ENCODE peak calls at places on chromosomes 13 and 19, in eight cellular contexts. J, X, E, N, R, B, T and I are unnamed samples.

GRCh38 chr19:11989112-11989456 is 24.2 kb downstream of the ZNF763 start:
- DNase-seq in T (no peak), E (no peak), B (no peak), X (no peak), R (no peak), N (no peak), J (no peak), I (no peak)

GRCh38 chr19:38449518-38449917 is 16.0 kb downstream of the RYR1 start:
- DNase-seq in E (no peak), B (no peak), X (no peak), J (no peak), T (no peak), R (no peak), N (no peak), I (peak; percentile 69)

GRCh38 chr13:99856021-99856420 is 115.5 kb downstream of the ZIC5 start:
- DNase-seq in X (no peak), E (no peak), N (no peak), R (no peak), T (no peak), B (no peak), J (no peak), I (no peak)

GRCh38 chr19:16442386-16443276 is 29.1 kb downstream of the EPS15L1 start:
- DNase-seq in J (no peak), N (no peak), X (no peak), R (no peak), E (no peak), T (no peak), B (no peak), I (no peak)

GRCh38 chr19:33477781-33478180 is 43.8 kb downstream of the PEPD start:
- DNase-seq in E (no peak), B (no peak), J (no peak), R (no peak), N (no peak), T (peak; percentile 28), X (no peak), I (no peak)

GRCh38 chr19:12665281-12665573 is 1.3 kb downstream of the MAN2B1 start:
- DNase-seq in X (peak; percentile 27), R (no peak), B (peak; percentile 24), J (peak; percentile 44), E (no peak), N (no peak), T (no peak), I (no peak)

GRCh38 chr19:40494191-40494838 is 27.5 kb downstream of the SPTBN4 start:
- DNase-seq in B (no peak), E (no peak), J (no peak), X (no peak), T (no peak), N (no peak), R (no peak), I (no peak)

GRCh38 chr13:95304446-95304845 is 3.2 kb upstream of the ABCC4 start:
- DNase-seq in N (no peak), B (no peak), T (no peak), E (no peak), J (no peak), X (no peak), R (no peak), I (peak; percentile 82)

GRCh38 chr19:29492761-29493160 is 33.0 kb upstream of the VSTM2B start:
- DNase-seq in R (no peak), B (no peak), J (no peak), N (no peak), E (no peak), X (no peak), T (no peak), I (no peak)

GRCh38 chr19:11479090-11479469 is 1.8 kb downstream of the ELAVL3 start:
- DNase-seq in J (no peak), B (no peak), X (no peak), E (no peak), T (no peak), R (no peak), N (no peak), I (peak; percentile 91)

GRCh38 chr19:13082192-13083007 is 20.3 kb downstream of the LYL1 start:
- DNase-seq in X (no peak), T (peak; percentile 53), J (no peak), B (no peak), R (peak; percentile 75), E (no peak), N (no peak), I (peak; percentile 97)

GRCh38 chr19:956747-957451 is 27.2 kb upstream of the WDR18 start:
- DNase-seq in B (no peak), E (no peak), T (peak; percentile 65), N (no peak), X (no peak), R (peak; percentile 79), J (no peak), I (peak; percentile 96)

GRCh38 chr13:39417131-39417530 is 185.9 kb downstream of the LHFPL6 start:
- DNase-seq in E (peak; percentile 48), N (no peak), R (no peak), T (peak; percentile 33), X (no peak), B (no peak), J (no peak), I (no peak)

GRCh38 chr13:102295316-102296048 is 106.4 kb downstream of the FGF14 start:
- DNase-seq in J (no peak), E (no peak), B (no peak), X (no peak), R (peak; percentile 37), N (no peak), T (peak; percentile 2), I (no peak)

GRCh38 chr13:98664047-98664446 is 87.1 kb upstream of the STK24 start:
- DNase-seq in J (peak; percentile 47), T (peak; percentile 91), N (no peak), E (peak; percentile 42), X (no peak), B (no peak), R (peak; percentile 19), I (peak; percentile 91)

GRCh38 chr19:5452594-5453565 is 2.3 kb upstream of the ZNRF4 start:
- DNase-seq in N (no peak), T (peak; percentile 44), J (no peak), E (no peak), X (no peak), R (peak; percentile 56), B (no peak), I (peak; percentile 96)

GRCh38 chr13:75687145-75687763 is 51.1 kb downstream of the LMO7 start:
- DNase-seq in X (no peak), R (no peak), N (no peak), E (peak; percentile 44), J (no peak), T (peak; percentile 72), B (no peak), I (no peak)

GRCh38 chr13:110657196-110657595 is 41.9 kb downstream of the NAXD start:
- DNase-seq in T (no peak), X (no peak), N (no peak), J (no peak), E (no peak), B (no peak), R (no peak), I (no peak)

GRCh38 chr19:42282036-42282762 is 13.1 kb downstream of the CIC start:
- DNase-seq in B (no peak), X (no peak), R (no peak), E (peak; percentile 21), N (no peak), T (peak; percentile 42), J (no peak), I (peak; percentile 92)

GRCh38 chr13:110047511-110047910 is 259.4 kb downstream of the COL4A1 start:
- DNase-seq in N (no peak), X (no peak), E (no peak), T (no peak), R (peak; percentile 69), B (no peak), J (no peak), I (no peak)

GRCh38 chr19:996051-996838 is 4.0 kb upstream of the GRIN3B start:
- DNase-seq in R (peak; percentile 76), X (peak; percentile 93), E (no peak), B (no peak), T (peak; percentile 71), N (peak; percentile 47), J (peak; percentile 34), I (peak; percentile 99)

GRCh38 chr13:40388617-40389016 is 277.8 kb downstream of the FOXO1 start:
- DNase-seq in X (peak; percentile 66), T (peak; percentile 60), N (peak; percentile 23), R (no peak), B (no peak), J (peak; percentile 51), E (no peak), I (no peak)

GRCh38 chr19:46812898-46813569 is 24.6 kb upstream of the SLC1A5 start:
- DNase-seq in N (peak; percentile 77), R (no peak), X (no peak), B (no peak), E (no peak), J (no peak), T (no peak), I (peak; percentile 75)